ENCODE peak calls at places on chromosomes 7 and 10, in six cellular contexts. T is neuronal stem cell, S is mesenchymal stem cell, J is IMR-90, E is H9, N is H1. M is an unnamed sample.

GRCh38 chr10:31929986-31930675 is 1.5 kb upstream of the ARHGAP12 start:
- DNase-seq in T (no peak), S (no peak), J (no peak), E (no peak), N (no peak), M (no peak)

GRCh38 chr10:3151889-3152565 is 20.6 kb downstream of the PITRM1 start:
- DNase-seq in T (no peak), S (no peak), J (no peak), E (no peak), N (no peak), M (no peak)

GRCh38 chr10:6507311-6507710 is 72.8 kb downstream of the PRKCQ start:
- DNase-seq in T (no peak), S (no peak), J (no peak), E (no peak), N (no peak), M (no peak)

GRCh38 chr10:87875929-87876571 is 12.6 kb downstream of the PTEN start:
- DNase-seq in T (no peak), S (no peak), J (no peak), E (no peak), N (no peak), M (no peak)

GRCh38 chr10:124534821-124535601 is 73.4 kb downstream of the LHPP start:
- DNase-seq in T (no peak), S (no peak), J (no peak), E (no peak), N (no peak), M (peak; percentile 89)

GRCh38 chr10:76117949-76118348 is 686.5 kb downstream of the LRMDA start:
- DNase-seq in T (no peak), S (no peak), J (peak; percentile 52), E (no peak), N (no peak), M (no peak)

GRCh38 chr10:83607959-83608745 is 531.2 kb upstream of the GHITM start:
- DNase-seq in T (no peak), S (peak; percentile 51), J (no peak), E (no peak), N (no peak), M (no peak)

GRCh38 chr10:29105516-29106215 is 183.2 kb upstream of the LYZL1 start:
- DNase-seq in T (no peak), S (peak; percentile 62), J (peak; percentile 86), E (no peak), N (no peak), M (peak; percentile 56)

GRCh38 chr7:107180378-107180777 is 11.6 kb downstream of the HBP1 start:
- DNase-seq in T (no peak), S (peak; percentile 81), J (peak; percentile 88), E (no peak), N (no peak), M (no peak)

GRCh38 chr7:28381466-28381865 is 30.9 kb upstream of the CREB5 start:
- DNase-seq in T (no peak), S (no peak), J (peak; percentile 46), E (no peak), N (no peak), M (no peak)

GRCh38 chr10:52258791-52259427 is 55.2 kb upstream of the DKK1 start:
- DNase-seq in T (no peak), S (peak; percentile 43), J (peak; percentile 37), E (no peak), N (no peak), M (no peak)

DNA sequence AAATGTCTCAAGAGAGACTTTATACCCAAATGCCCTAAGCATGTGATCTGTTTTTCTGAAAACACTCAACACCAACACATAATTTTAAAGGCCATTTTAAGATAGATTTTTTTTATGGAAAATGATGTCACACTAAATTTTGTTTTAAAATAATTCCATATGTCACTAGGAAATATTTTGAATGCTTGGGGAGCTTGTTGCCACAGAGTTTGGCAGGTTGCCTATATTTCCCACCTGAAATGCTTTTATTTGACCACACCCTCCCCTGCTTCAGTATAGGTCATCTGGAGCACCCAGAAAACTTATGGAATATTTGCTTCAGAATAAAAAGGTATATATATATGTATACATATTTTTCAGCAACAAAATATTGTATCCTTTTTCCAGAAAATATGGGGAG is 180.0 kb upstream of the ANK3 start:
- DNase-seq in T (no peak), S (no peak), J (no peak), E (no peak), N (no peak), M (no peak)
- H4K91ac ChIP-seq in T (no peak overlapping the region), S (no peak overlapping the region), J (no peak overlapping the region), E (no peak overlapping the region), N (no peak overlapping the region), M (no peak overlapping the region)

GRCh38 chr10:132272767-132273090 is 35.0 kb downstream of the STK32C start:
- DNase-seq in T (no peak), S (no peak), J (no peak), E (no peak), N (no peak), M (no peak)
- H4K91ac ChIP-seq in T (no peak overlapping the region), S (no peak overlapping the region), J (no peak overlapping the region), E (no peak overlapping the region), N (no peak overlapping the region), M (no peak overlapping the region)

GRCh38 chr10:131247873-131248272 is 63.6 kb downstream of the TCERG1L start:
- DNase-seq in T (no peak), S (no peak), J (no peak), E (no peak), N (no peak), M (no peak)
- H4K91ac ChIP-seq in T (peak overlapping the region; percentile 86), S (no peak overlapping the region), J (no peak overlapping the region), E (no peak overlapping the region), N (peak overlapping the region; percentile 17), M (no peak overlapping the region)

DNA sequence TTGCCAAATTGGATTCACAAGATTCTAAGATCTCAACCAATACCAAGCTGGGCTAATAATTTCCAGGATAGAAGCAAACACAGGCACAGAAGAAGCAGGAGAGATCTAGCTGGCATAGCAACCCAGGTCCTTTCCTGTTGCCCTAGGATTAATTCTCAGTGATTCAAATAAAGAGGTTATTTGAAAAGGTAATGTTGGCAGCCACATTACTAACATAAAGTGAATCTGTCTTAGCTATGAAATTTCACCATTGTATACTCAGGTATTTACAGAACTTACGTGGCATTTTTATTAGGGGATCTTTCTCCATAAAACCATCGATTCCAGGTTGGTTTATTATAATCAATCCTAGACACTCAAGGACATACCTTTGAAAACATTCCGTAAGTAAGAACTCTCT is 379.3 kb upstream of the POM121L12 start:
- DNase-seq in T (no peak), S (no peak), J (no peak), E (no peak), N (no peak), M (no peak)
- H4K91ac ChIP-seq in T (no peak overlapping the region), S (no peak overlapping the region), J (no peak overlapping the region), E (no peak overlapping the region), N (no peak overlapping the region), M (no peak overlapping the region)

DNA sequence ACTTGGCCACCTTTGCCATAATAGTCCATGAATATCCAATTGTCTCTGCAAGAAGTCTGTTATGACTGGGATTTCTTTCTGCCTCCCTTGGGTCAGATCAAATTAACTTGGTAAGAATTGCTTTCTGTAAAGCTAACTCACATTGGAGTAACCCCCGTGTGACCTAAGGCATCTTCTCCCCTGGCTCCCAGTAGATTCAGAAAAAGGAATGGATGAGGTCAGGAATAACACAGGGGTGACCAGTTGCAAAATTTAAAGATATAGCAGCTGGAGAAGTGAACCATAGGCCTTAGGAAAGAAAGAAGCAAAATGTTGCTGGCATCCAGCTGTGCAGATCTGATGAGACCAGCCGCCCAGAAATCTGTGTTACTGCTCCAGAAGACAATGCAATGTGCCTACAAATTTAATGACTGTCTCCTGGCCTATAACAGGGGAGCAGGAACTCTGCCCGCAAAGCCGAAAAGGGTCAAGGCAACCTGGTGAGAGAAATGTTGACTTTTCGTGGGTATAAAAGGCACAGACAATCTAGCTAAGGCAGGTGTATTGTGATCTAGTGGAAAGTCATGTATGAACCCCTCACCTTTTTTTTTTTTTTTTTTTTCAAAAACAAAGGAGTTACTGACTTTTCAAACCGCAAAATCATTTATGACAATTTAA is 7.4 kb upstream of the OPTN start:
- DNase-seq in T (no peak), S (no peak), J (no peak), E (no peak), N (no peak), M (no peak)
- H4K91ac ChIP-seq in T (no peak overlapping the region), S (no peak overlapping the region), J (no peak overlapping the region), E (no peak overlapping the region), N (no peak overlapping the region), M (no peak overlapping the region)

DNA sequence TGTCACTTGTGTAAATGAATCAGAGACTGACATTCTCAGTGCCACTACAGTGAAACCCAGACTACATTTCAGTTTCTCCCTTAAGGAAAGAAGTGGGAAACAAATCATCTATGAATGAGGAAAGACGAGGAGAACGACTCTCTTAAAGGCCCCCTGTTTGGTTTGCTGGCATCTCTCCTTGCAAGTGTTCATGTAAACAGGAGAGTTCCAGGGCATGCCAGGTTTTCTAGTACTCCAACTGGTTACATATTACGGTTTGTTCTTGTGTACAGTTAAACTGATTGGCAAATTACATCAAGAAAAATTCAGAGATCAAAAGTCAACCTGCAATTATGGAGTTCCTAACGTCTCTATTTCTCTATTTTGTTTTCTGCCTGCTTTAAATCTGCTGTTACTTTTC is 654.7 kb downstream of the SH2D4B start:
- DNase-seq in T (no peak), S (no peak), J (no peak), E (no peak), N (no peak), M (no peak)
- H4K91ac ChIP-seq in T (no peak overlapping the region), S (no peak overlapping the region), J (no peak overlapping the region), E (no peak overlapping the region), N (no peak overlapping the region), M (no peak overlapping the region)

GRCh38 chr7:1257863-1258262 is 25.2 kb downstream of the UNCX start:
- DNase-seq in T (no peak), S (no peak), J (no peak), E (no peak), N (no peak), M (no peak)

GRCh38 chr7:1255083-1255816 is 22.6 kb downstream of the UNCX start:
- DNase-seq in T (no peak), S (no peak), J (no peak), E (no peak), N (no peak), M (no peak)

GRCh38 chr7:1255817-1256340 is 23.2 kb downstream of the UNCX start:
- DNase-seq in T (no peak), S (no peak), J (no peak), E (no peak), N (no peak), M (no peak)

GRCh38 chr7:1256621-1257020 is 23.9 kb downstream of the UNCX start:
- DNase-seq in T (no peak), S (no peak), J (no peak), E (no peak), N (no peak), M (no peak)

DNA sequence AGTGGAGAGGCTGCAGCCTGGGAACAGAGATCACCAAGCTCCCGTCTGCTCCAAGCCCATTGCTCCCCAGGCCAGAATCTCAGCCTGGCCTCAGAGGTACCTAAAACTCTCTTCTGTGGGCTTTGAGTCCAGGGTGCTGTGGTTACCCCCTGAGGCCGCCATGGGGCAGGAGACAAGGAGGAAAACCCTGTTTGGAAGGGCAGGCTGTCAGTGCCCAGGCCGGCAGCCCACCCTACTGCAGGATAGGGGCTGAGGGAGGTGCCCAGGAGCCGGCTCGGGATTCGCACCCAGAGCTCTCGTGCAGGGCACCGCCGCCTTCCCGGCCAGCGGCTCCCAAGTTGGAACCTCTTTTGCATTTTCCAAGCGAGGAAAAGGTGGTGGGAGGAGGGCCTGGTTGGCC is 24.5 kb downstream of the UNCX start:
- DNase-seq in T (no peak), S (no peak), J (no peak), E (no peak), N (no peak), M (no peak)
- H4K91ac ChIP-seq in T (no peak overlapping the region), S (no peak overlapping the region), J (no peak overlapping the region), E (no peak overlapping the region), N (no peak overlapping the region), M (no peak overlapping the region)